ENCODE peak calls at places on chromosome 18, in six cellular contexts. Z, P, V, M, L and X are unnamed samples.

GRCh38 chr18:9708057-9708881 is at the start of gene RAB31:
- DNase-seq in Z (peak), P (peak), V (peak), M (peak), L (no peak), X (peak)

GRCh38 chr18:3140986-3141639 is 78.7 kb downstream of the MYOM1 start:
- DNase-seq in Z (no peak), P (no peak), V (no peak), M (no peak), L (no peak), X (no peak)

GRCh38 chr18:39453882-39454281 is 1888.3 kb upstream of the CELF4 start:
- DNase-seq in Z (no peak), P (no peak), V (peak), M (no peak), L (no peak), X (no peak)

GRCh38 chr18:52333860-52334259 is 6.1 kb upstream of the DCC start:
- DNase-seq in Z (no peak), P (no peak), V (no peak), M (no peak), L (no peak), X (no peak)

GRCh38 chr18:12048010-12048826 is 45.4 kb upstream of the ANKRD62 start:
- DNase-seq in Z (no peak), P (no peak), V (no peak), M (no peak), L (no peak), X (no peak)

GRCh38 chr18:48821251-48821590 is 129.5 kb downstream of the SMAD7 start:
- DNase-seq in Z (no peak), P (no peak), V (no peak), M (peak), L (no peak), X (no peak)

GRCh38 chr18:48545690-48546365 is 7.0 kb downstream of the CTIF start:
- DNase-seq in Z (no peak), P (peak), V (peak), M (peak), L (no peak), X (peak)

GRCh38 chr18:43271593-43272432 is 5.5 kb downstream of the SYT4 start:
- DNase-seq in Z (peak), P (no peak), V (peak), M (no peak), L (no peak), X (no peak)

GRCh38 chr18:47832348-47832747 is 98.1 kb downstream of the SMAD2 start:
- DNase-seq in Z (no peak), P (no peak), V (no peak), M (no peak), L (no peak), X (no peak)

GRCh38 chr18:57771183-57771582 is 31.9 kb downstream of the ATP8B1 start:
- DNase-seq in Z (peak), P (no peak), V (peak), M (no peak), L (no peak), X (no peak)

GRCh38 chr18:13455960-13456471 is 237.5 kb downstream of the LDLRAD4 start:
- DNase-seq in Z (no peak), P (peak), V (no peak), M (no peak), L (peak), X (no peak)

GRCh38 chr18:79394438-79395307 is 1.1 kb upstream of the NFATC1 start:
- DNase-seq in Z (peak), P (peak), V (peak), M (peak), L (peak), X (peak)

GRCh38 chr18:526681-527080 is 26.2 kb upstream of the COLEC12 start:
- DNase-seq in Z (no peak), P (no peak), V (no peak), M (no peak), L (no peak), X (no peak)

GRCh38 chr18:2050016-2050415 is 521.3 kb downstream of the METTL4 start:
- DNase-seq in Z (no peak), P (no peak), V (no peak), M (no peak), L (no peak), X (no peak)

GRCh38 chr18:21194871-21195771 is 46.9 kb upstream of the GREB1L start:
- DNase-seq in Z (peak), P (no peak), V (peak), M (no peak), L (no peak), X (no peak)

GRCh38 chr18:78611869-78612268 is 367.7 kb upstream of the SALL3 start:
- DNase-seq in Z (no peak), P (no peak), V (no peak), M (no peak), L (no peak), X (no peak)

GRCh38 chr18:58004317-58004716 is 39.7 kb upstream of the NEDD4L start:
- DNase-seq in Z (peak), P (no peak), V (no peak), M (no peak), L (no peak), X (no peak)

GRCh38 chr18:58104071-58104470 is 60.0 kb downstream of the NEDD4L start:
- DNase-seq in Z (no peak), P (no peak), V (no peak), M (no peak), L (no peak), X (no peak)

GRCh38 chr18:58194028-58194427 is 150.0 kb downstream of the NEDD4L start:
- DNase-seq in Z (peak), P (no peak), V (no peak), M (no peak), L (no peak), X (no peak)

GRCh38 chr18:8943900-8944870 is 158.3 kb upstream of the NDUFV2 start:
- DNase-seq in Z (peak), P (no peak), V (no peak), M (no peak), L (no peak), X (no peak)

GRCh38 chr18:79275992-79276391 is 119.7 kb upstream of the NFATC1 start:
- DNase-seq in Z (peak), P (no peak), V (no peak), M (no peak), L (no peak), X (no peak)

GRCh38 chr18:8705280-8705940 is at the start of gene MTCL1:
- DNase-seq in Z (peak), P (peak), V (peak), M (peak), L (no peak), X (peak)

GRCh38 chr18:77210249-77210648 is 39.4 kb upstream of the GALR1 start:
- DNase-seq in Z (no peak), P (no peak), V (no peak), M (no peak), L (no peak), X (no peak)

GRCh38 chr18:34648269-34648668 is 61.8 kb upstream of the DTNA start:
- DNase-seq in Z (no peak), P (no peak), V (no peak), M (no peak), L (no peak), X (no peak)

GRCh38 chr18:34647251-34647650 is 62.8 kb upstream of the DTNA start:
- DNase-seq in Z (no peak), P (no peak), V (peak), M (no peak), L (no peak), X (no peak)

GRCh38 chr18:34649072-34649471 is 61.0 kb upstream of the DTNA start:
- DNase-seq in Z (no peak), P (no peak), V (no peak), M (no peak), L (no peak), X (no peak)

GRCh38 chr18:34651586-34652369 is 58.3 kb upstream of the DTNA start:
- DNase-seq in Z (peak), P (no peak), V (no peak), M (no peak), L (no peak), X (no peak)

GRCh38 chr18:34650121-34650545 is 60.0 kb upstream of the DTNA start:
- DNase-seq in Z (peak), P (no peak), V (no peak), M (no peak), L (no peak), X (no peak)
- H3K4me3 ChIP-seq in Z (peak), P (no peak), V (no peak), M (no peak), L (no peak), X (no peak)

GRCh38 chr18:29311580-29311979 is 1134.7 kb upstream of the CDH2 start:
- DNase-seq in Z (no peak), P (no peak), V (no peak), M (no peak), L (no peak), X (no peak)

GRCh38 chr18:29309352-29309751 is 1132.4 kb upstream of the CDH2 start:
- DNase-seq in Z (no peak), P (no peak), V (peak), M (no peak), L (no peak), X (no peak)

GRCh38 chr18:29313312-29313711 is 1136.4 kb upstream of the CDH2 start:
- DNase-seq in Z (no peak), P (no peak), V (no peak), M (no peak), L (no peak), X (no peak)
- H3K27ac ChIP-seq in Z (no peak), P (no peak), V (no peak), M (no peak), L (no peak), X (no peak)

DNA sequence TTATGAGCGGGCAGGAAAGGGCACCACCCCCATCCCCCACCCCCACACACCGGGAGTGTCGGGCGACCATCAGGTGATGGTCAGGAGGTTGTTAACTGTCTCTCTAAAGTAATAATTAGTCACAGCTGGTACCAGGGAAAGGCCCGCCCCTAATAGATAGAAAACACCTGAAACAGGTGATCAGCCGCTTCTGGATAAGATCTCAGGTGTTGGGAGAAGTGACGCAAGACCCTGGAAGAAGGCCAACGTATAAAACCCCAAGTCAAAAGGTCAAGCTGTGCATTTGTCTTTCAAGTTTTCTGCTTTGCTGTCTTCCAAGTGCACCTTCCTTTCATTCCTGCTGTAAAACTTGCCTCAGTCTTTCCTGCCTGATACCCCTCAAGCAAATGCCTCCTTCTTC is 59.6 kb upstream of the LINC00305 start:
- DNase-seq in Z (no peak), P (no peak), V (no peak), M (no peak), L (no peak), X (no peak)
- H3K4me3 ChIP-seq in Z (peak), P (no peak), V (no peak), M (no peak), L (no peak), X (no peak)

DNA sequence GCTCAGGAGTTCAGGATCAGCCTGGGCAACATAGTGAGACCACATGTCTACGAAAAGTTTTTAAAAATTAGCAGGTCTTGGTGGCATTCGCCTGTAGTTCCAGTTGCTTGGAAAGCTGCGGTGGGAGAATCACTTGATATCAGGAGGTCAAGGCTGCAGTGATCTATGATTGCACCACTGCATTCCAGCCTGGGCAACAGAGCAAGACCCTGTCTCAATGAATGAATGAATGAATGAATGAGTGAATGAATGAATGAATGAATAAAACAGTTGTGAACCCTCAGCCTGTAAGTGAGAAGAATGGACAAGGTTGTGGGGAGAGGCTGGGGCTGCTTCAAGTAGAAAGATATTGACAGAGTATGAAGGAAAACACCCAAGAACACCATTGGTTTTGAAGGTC is 48.0 kb downstream of the ARHGAP28 start:
- DNase-seq in Z (no peak), P (no peak), V (no peak), M (no peak), L (no peak), X (no peak)
- H3K27ac ChIP-seq in Z (no peak), P (no peak), V (no peak), M (peak), L (no peak), X (no peak)

GRCh38 chr18:36130883-36131653 is 1.4 kb downstream of the ELP2 start:
- DNase-seq in Z (no peak), P (no peak), V (no peak), M (no peak), L (no peak), X (no peak)
- H3K4me3 ChIP-seq in Z (peak), P (peak), V (peak), M (peak), L (peak), X (peak)

GRCh38 chr18:55489742-55490055 is 98.3 kb downstream of the TCF4 start:
- DNase-seq in Z (no peak), P (no peak), V (no peak), M (no peak), L (no peak), X (no peak)
- H3K27ac ChIP-seq in Z (no peak), P (no peak), V (no peak), M (no peak), L (no peak), X (no peak)

GRCh38 chr18:55795101-55795669 is 207.2 kb upstream of the TCF4 start:
- DNase-seq in Z (no peak), P (no peak), V (no peak), M (no peak), L (no peak), X (no peak)

GRCh38 chr18:55790296-55790695 is 202.3 kb upstream of the TCF4 start:
- DNase-seq in Z (peak), P (no peak), V (peak), M (no peak), L (no peak), X (no peak)

DNA sequence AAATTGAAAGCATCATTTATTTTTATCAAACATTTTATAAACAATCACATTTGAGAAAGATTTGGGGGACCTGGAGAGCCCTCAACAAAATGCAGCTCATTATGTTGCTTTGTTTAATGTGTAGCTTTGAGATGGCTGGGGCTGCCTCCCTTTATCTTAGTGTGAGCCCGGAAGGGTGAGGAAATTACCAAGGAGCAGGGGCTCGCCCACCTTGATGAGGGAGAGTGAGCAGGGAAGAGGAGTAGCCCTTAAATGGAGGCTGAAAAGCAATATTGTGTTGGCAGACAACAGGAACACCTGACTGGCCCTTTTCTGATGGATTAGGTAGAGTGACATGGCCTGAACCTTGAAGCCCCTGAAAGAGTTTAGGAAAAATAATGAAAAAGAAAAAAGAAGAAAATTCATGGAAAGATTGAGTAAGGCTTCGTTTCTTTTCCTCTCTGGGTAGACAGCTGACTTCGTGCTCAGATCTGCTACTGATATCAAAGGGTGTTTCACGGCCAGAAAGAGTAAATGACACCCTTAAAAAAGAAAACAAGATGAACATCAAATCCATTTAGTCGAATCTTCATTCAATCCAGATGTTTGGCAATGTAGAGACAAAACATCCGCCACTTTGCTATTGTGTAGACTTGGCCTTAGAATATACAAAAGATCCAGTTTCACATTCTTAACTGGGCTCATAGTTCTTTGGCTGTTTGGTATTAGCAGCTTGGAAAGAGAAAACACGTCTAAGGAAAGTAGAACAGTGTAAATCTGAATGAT is 206.5 kb upstream of the TCF4 start:
- DNase-seq in Z (no peak), P (no peak), V (peak), M (no peak), L (no peak), X (no peak)
- H3K4me3 ChIP-seq in Z (no peak), P (no peak), V (no peak), M (no peak), L (no peak), X (no peak)